ENCODE peak calls at places on chromosomes 16 and 17, in seven cellular contexts. X is cardiac muscle cell, K is endodermal cell, S is K562, C is breast epithelium, V is fibroblast of lung, Z is tibial nerve. P is an unnamed sample.

GRCh38 chr16:69607674-69608073 is 41.9 kb downstream of the NFAT5 start:
- DNase-seq in X (no peak), Z (no peak), S (no peak), K (no peak), C (no peak), V (no peak), P (no peak)

GRCh38 chr16:68084504-68085258 is 489 bp upstream of the NFATC3 start:
- DNase-seq in C (peak; percentile 84), Z (peak; percentile 77), K (peak; percentile 91), V (peak; percentile 82), S (peak; percentile 97), X (peak; percentile 72), P (peak; percentile 95)

GRCh38 chr17:9971991-9972390 is 66.9 kb upstream of the RCVRN start:
- DNase-seq in X (peak; percentile 80), V (peak; percentile 71), C (no peak), K (peak; percentile 67), Z (peak; percentile 58), S (no peak), P (no peak)

GRCh38 chr16:46947900-46948547 is 25.4 kb downstream of the DNAJA2 start:
- DNase-seq in Z (no peak), K (peak; percentile 59), S (peak; percentile 64), V (peak; percentile 59), X (peak; percentile 63), C (no peak), P (no peak)

GRCh38 chr17:65293584-65294183 is 156.5 kb downstream of the RGS9 start:
- DNase-seq in X (no peak), S (no peak), C (no peak), K (no peak), V (no peak), Z (no peak), P (no peak)

GRCh38 chr17:67183531-67183930 is 61.5 kb downstream of the HELZ start:
- DNase-seq in V (no peak), X (no peak), K (no peak), C (no peak), S (no peak), Z (no peak), P (no peak)

GRCh38 chr16:27676807-27677206 is 126.9 kb downstream of the KATNIP start:
- DNase-seq in V (peak; percentile 47), S (no peak), K (no peak), X (no peak), C (no peak), Z (no peak), P (no peak)

GRCh38 chr17:38352245-38353083 is 820 bp downstream of the SOCS7 start:
- DNase-seq in Z (no peak), V (peak; percentile 12), X (peak; percentile 31), C (no peak), S (peak; percentile 41), K (peak; percentile 88), P (no peak)

GRCh38 chr16:86051376-86052114 is 152.6 kb downstream of the IRF8 start:
- DNase-seq in S (no peak), Z (no peak), K (no peak), X (no peak), C (no peak), V (no peak), P (no peak)

GRCh38 chr17:20302191-20302917 is 165.0 kb downstream of the LGALS9B start:
- DNase-seq in K (peak; percentile 37), Z (no peak), X (peak; percentile 9), S (no peak), V (no peak), C (no peak), P (no peak)

GRCh38 chr17:50602514-50603235 is 32.0 kb upstream of the ABCC3 start:
- DNase-seq in C (no peak), V (no peak), Z (no peak), X (no peak), K (no peak), S (no peak), P (no peak)

GRCh38 chr16:55655709-55656694 is at the start of gene SLC6A2:
- DNase-seq in S (no peak), Z (no peak), X (no peak), K (peak; percentile 88), C (no peak), V (no peak), P (peak; percentile 55)

GRCh38 chr17:1413281-1413791 is 13.3 kb upstream of the YWHAE start:
- DNase-seq in X (peak; percentile 86), Z (peak; percentile 23), K (no peak), S (peak; percentile 73), V (peak; percentile 91), C (no peak), P (peak; percentile 88)

GRCh38 chr16:14193316-14193871 is 122.3 kb downstream of the MRTFB start:
- DNase-seq in C (no peak), S (no peak), X (no peak), Z (no peak), K (no peak), V (no peak), P (no peak)

GRCh38 chr16:84832488-84833141 is 12.8 kb downstream of the CRISPLD2 start:
- DNase-seq in Z (peak; percentile 92), K (no peak), S (no peak), X (peak; percentile 99), V (peak; percentile 100), C (peak; percentile 81), P (peak; percentile 86)

GRCh38 chr16:52671560-52671959 is 124.6 kb upstream of the TOX3 start:
- DNase-seq in X (no peak), V (no peak), Z (no peak), K (no peak), C (no peak), S (no peak), P (no peak)

GRCh38 chr17:83065660-83066542 is 13.5 kb upstream of the METRNL start:
- DNase-seq in X (no peak), C (no peak), V (no peak), Z (peak; percentile 8), S (no peak), K (peak; percentile 31), P (no peak)

GRCh38 chr17:79214459-79214858 is 139.8 kb downstream of the ENGASE start:
- DNase-seq in X (no peak), V (no peak), C (no peak), Z (no peak), K (peak; percentile 46), S (no peak), P (no peak)

GRCh38 chr17:79216391-79216790 is 141.8 kb downstream of the ENGASE start:
- DNase-seq in S (no peak), V (no peak), C (no peak), Z (no peak), X (no peak), K (no peak), P (no peak)

GRCh38 chr17:79215631-79216030 is 141.0 kb downstream of the ENGASE start:
- DNase-seq in S (no peak), X (no peak), V (no peak), Z (no peak), C (no peak), K (no peak), P (no peak)

GRCh38 chr17:79216826-79217225 is 142.2 kb downstream of the ENGASE start:
- DNase-seq in V (no peak), S (no peak), X (no peak), C (no peak), Z (no peak), K (no peak), P (no peak)

DNA sequence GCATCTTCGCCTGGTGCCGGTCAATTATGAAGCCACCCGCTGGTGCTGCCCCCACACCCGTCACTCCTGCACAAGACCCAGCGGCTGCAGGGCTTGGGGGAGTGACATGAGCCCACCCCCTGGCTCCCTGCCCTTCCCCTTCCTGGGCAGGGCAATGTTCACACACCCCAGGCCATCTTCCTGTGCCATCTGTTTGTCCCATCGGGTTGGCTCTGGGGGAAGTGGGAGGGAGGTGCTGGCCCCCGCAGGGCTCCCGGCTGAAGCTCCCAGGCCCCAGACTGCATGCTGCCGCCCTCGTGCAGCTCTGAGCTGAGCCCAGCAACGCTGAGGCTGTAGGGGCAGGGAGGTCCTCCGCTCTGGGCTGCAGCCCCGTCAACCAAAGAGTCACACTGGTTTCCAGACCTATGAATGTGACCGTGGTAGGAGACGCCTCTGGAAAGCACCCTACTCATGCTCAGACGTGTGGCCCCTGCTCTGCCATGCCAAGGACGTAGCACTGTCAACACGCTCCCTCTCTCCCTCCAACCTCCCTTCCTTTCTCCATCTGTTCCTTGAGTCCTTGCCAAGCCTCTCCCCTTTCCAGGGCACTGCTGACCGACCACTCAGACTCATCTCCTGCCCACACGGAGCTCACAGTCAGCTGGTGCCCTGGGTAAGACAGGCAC is 140.4 kb downstream of the ENGASE start:
- DNase-seq in X (no peak), Z (no peak), S (no peak), K (peak; percentile 60), V (no peak), C (no peak), P (no peak)
- H3K27me3 ChIP-seq in X (peaks cover 4% of the 10 kb centered on the region), Z (no peaks in the 10 kb centered on the region), S (peaks cover 76% of the 10 kb centered on the region), K (peaks cover under 1% of the 10 kb centered on the region), V (peaks cover under 1% of the 10 kb centered on the region), C (no peaks in the 10 kb centered on the region), P (no peaks in the 10 kb centered on the region)

GRCh38 chr17:35433075-35433894 is 985 bp upstream of the SLFN12 start:
- DNase-seq in Z (no peak), S (peak; percentile 72), K (peak; percentile 93), V (peak; percentile 99), X (peak; percentile 99), C (peak; percentile 88), P (peak; percentile 62)
- TF ChIP-seq CTCF in Z (no peak), S (no peak), K (peak; percentile 46), V (peak; percentile 28), X (peak; percentile 34), C (no peak), P (peak; percentile 16)

GRCh38 chr17:74427048-74427762 is 4.7 kb upstream of the GPRC5C start:
- DNase-seq in C (peak; percentile 62), S (no peak), K (peak; percentile 71), Z (no peak), V (no peak), X (no peak), P (no peak)
- H3K4me1 ChIP-seq in C (peaks cover 17% of the 10 kb centered on the region), S (peaks cover 26% of the 10 kb centered on the region), K (peaks cover 10% of the 10 kb centered on the region), Z (no peaks in the 10 kb centered on the region), V (no peaks in the 10 kb centered on the region), X (peaks cover 24% of the 10 kb centered on the region), P (peaks cover 31% of the 10 kb centered on the region)

GRCh38 chr17:39595928-39596327 is 11.8 kb downstream of the NEUROD2 start:
- DNase-seq in K (peak; percentile 48), S (no peak), Z (no peak), V (no peak), X (no peak), C (no peak), P (no peak)

GRCh38 chr17:39596543-39597267 is 11.0 kb downstream of the NEUROD2 start:
- DNase-seq in V (no peak), K (peak; percentile 51), S (no peak), X (no peak), C (no peak), Z (no peak), P (no peak)

GRCh38 chr17:39593371-39593770 is 14.3 kb downstream of the NEUROD2 start:
- DNase-seq in K (no peak), S (no peak), X (no peak), C (no peak), Z (no peak), V (no peak), P (no peak)

GRCh38 chr17:39597372-39598046 is 10.2 kb downstream of the NEUROD2 start:
- DNase-seq in S (no peak), Z (no peak), X (no peak), V (no peak), K (no peak), C (no peak), P (no peak)

DNA sequence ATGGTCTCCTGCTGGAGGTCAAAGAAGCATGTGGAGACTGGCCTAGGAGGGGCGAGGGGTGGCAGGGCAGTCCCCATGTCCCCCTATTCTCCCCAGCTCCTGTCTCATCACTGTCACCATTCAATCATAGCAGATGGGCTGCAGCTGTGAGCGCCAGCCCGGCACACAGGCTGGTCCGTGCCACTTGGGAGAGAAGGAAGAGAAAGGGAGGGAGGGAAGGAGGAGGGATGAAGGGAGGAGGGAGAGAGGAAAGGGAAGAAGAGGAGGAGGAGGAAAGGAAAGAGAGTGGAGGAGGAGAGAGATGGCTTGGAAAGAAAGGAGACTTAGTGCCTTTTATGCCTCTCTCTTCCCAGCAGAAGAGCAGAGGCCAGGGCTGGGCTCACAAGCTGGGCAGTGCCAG is 12.4 kb downstream of the NEUROD2 start:
- DNase-seq in S (no peak), X (no peak), V (no peak), C (no peak), Z (no peak), K (no peak), P (no peak)
- H3K27me3 ChIP-seq in S (peaks cover 46% of the 10 kb centered on the region), X (peaks cover 100% of the 10 kb centered on the region), V (peaks cover 46% of the 10 kb centered on the region), C (peaks cover 15% of the 10 kb centered on the region), Z (no peaks in the 10 kb centered on the region), K (peaks cover 100% of the 10 kb centered on the region), P (peaks cover 35% of the 10 kb centered on the region)